ENCODE peak calls at places on chromosomes 6 and 20, in six cellular contexts. X, Z, T, A, G and B are unnamed samples.
A peak's percentile ranks its signal among the peaks of the same experiment; 100 is the strongest.

GRCh38 chr6:16327777-16328325 is 89.5 kb downstream of the GMPR start:
- DNase-seq in G (no peak), X (no peak), Z (no peak), T (no peak), A (no peak), B (no peak)

GRCh38 chr6:88047510-88048150 is at the start of gene SPACA1:
- DNase-seq in T (no peak), Z (no peak), X (no peak), A (no peak), G (no peak), B (no peak)

GRCh38 chr20:18252597-18253451 is 35.5 kb upstream of the ZNF133 start:
- DNase-seq in A (no peak), Z (no peak), G (peak; percentile 35), X (no peak), T (no peak), B (no peak)

GRCh38 chr6:109010703-109011102 is 83.9 kb downstream of the SESN1 start:
- DNase-seq in A (no peak), G (no peak), X (no peak), Z (no peak), T (no peak), B (no peak)

GRCh38 chr6:34341481-34341971 is 50.9 kb downstream of the NUDT3 start:
- DNase-seq in T (no peak), A (no peak), G (no peak), Z (peak; percentile 60), X (no peak), B (no peak)

GRCh38 chr6:115573866-115574265 is 486.8 kb downstream of the FRK start:
- DNase-seq in X (no peak), A (no peak), Z (peak; percentile 4), T (no peak), G (no peak), B (no peak)

GRCh38 chr20:63738687-63739128 is 868 bp upstream of the SLC2A4RG start:
- DNase-seq in Z (peak; percentile 28), A (no peak), G (no peak), T (no peak), X (peak; percentile 58), B (no peak)

GRCh38 chr6:89997456-89998445 is 103.5 kb downstream of the GJA10 start:
- DNase-seq in X (no peak), T (no peak), G (no peak), A (no peak), Z (peak; percentile 56), B (peak; percentile 24)

DNA sequence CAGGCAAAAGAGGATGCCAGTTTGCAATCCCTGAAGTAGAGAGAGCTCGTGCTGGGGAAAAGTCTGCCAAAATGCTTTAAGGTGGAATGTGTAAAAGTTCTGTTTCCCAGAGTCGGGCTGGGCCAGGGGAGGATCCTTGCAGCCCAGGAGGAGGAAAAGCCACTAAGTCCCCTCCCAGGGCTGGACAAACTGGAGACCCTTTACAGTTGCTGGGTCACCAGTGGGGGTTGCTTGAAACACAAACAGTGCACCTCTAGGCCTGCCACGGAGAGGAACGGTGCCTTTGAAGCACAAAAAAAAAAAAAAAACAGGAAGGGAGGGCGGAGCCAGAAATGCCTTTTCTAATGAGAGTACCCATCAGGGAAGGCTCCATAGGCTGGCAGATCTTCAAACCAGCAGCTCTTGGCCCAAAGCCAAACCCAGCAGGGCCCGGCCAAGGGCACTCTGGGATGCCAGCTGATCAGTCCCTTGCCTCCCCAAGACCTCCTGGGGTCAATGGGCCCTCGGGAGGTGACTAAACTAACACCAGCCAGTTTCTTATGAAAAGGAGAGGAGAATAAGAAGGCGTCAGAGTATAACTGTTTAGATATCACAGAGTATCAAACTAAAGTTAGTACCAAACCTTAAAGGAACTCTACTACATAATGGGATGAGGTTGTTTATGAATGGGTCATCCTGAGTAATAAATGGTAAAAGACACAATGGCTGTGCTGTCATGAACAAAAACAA is 23.7 kb downstream of the HLA-A start:
- DNase-seq in G (peak; percentile 92), A (peak; percentile 48), Z (peak; percentile 60), T (peak; percentile 77), X (peak; percentile 80), B (no peak)
- H3K4me3 ChIP-seq in G (peak overlapping the region; percentile 26), A (peak overlapping the region; percentile 44), Z (peak overlapping the region; percentile 50), T (peak overlapping the region; percentile 30), X (peak overlapping the region; percentile 50), B (peak overlapping the region; percentile 42)

GRCh38 chr6:51004380-51004779 is 185.7 kb downstream of the TFAP2B start:
- DNase-seq in A (no peak), X (no peak), T (no peak), G (no peak), Z (no peak), B (no peak)
- TF ChIP-seq CTCF in A (no peak), X (no peak), T (no peak), G (no peak), Z (no peak), B (no peak)

DNA sequence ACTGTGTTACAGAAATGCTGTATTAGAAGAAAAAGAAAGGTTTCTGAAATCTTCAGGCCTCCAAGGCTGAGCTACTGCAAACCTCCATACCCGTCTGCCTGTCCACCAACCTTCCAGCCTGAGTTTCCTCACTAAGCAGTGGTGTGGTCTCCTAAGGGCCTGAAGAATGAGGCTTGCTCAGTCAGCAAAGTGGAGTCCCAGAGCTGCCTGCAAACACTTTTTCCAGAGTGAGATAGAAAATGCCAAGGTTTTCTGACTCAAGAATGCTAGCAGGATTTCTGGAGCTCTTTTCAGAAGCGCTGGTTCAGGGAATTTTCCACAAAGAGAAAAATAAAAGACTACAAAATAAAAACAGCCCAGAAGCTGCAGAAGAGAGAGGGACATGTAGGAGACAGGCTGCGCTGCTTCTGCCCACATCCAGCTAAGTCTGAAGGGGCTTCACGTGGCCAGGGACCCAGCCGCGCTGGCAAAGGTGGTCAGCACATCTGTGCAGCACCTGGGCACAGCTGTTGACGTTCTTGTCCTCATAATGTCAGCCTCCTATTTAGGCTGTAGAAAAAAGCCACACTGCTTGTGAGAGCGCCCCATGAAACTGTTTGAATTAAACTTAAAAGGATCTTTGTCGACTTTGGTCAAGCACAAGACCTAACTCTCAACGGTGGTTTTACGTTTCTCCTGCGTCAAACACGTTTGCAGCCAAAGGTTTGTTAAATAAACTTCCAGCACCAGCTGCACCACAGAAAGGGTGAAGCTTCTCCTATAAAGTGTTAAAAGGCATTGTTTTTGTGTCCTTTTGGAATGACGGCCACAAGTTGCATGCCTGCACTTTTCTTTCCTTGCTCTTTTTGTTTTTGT is 209.0 kb downstream of the THBS2 start:
- DNase-seq in A (no peak), X (no peak), T (no peak), G (no peak), Z (no peak), B (no peak)
- H3K4me3 ChIP-seq in A (no peak overlapping the region), X (no peak overlapping the region), T (no peak overlapping the region), G (no peak overlapping the region), Z (no peak overlapping the region), B (no peak overlapping the region)

DNA sequence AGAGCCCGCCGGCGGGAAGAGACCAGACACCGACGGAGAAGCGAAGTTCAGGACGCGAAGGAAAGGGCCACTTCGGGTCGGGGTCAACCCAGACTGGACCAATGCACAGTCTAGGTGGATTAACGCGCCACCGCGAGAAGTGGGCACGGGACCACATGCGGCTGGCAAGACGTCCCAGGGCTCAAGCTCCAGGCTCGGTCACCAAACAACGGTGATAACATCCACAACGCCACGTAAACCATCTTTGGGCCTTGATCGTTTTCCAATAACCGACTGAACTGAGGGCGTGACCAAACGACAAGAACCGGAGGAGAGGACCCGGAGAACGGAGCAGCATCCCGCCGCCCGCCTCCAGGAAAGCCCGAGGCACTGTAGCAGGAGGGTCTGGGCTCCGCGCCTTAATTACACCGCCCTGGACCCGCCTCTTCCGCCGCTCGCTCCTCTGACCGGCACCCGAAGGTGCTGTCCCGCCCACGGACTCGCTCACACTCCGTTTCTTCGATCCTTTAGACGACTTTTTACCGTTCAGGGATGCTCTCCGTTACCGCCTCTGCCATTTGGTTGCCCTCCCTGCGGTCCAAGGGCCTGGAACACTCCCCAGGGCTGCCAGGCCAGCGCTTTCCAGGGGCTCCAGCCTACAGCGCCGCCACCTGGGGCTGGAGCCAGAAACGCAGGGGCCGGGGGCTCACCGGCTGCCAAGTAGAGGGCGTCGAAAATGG is 44.1 kb downstream of the DPPA5 start:
- DNase-seq in A (no peak), G (peak; percentile 75), X (peak; percentile 39), T (no peak), Z (peak; percentile 66), B (no peak)
- TF ChIP-seq CTCF in A (peak; percentile 67), G (peak; percentile 15), X (peak; percentile 5), T (no peak), Z (peak; percentile 77), B (peak; percentile 69)